ENCODE peak calls at places on chromosomes 1 and 21, in four cellular contexts. R is IMR-90, A is mesendoderm, K is H1. U is an unnamed sample.

GRCh38 chr1:220880726-220881506 is 1.7 kb downstream of the HLX start:
- DNase-seq in R (peak), K (no peak), A (peak), U (peak)

GRCh38 chr1:59498640-59499039 is 201.7 kb downstream of the FGGY start:
- DNase-seq in K (no peak), R (no peak), A (no peak), U (no peak)

GRCh38 chr1:170530972-170531757 is 801 bp upstream of the GORAB start:
- DNase-seq in K (no peak), R (no peak), A (peak), U (no peak)

GRCh38 chr1:199780948-199781347 is 246.6 kb upstream of the NR5A2 start:
- DNase-seq in A (no peak), K (no peak), R (peak), U (no peak)

GRCh38 chr1:145823565-145824498 is at the start of the genes POLR3C and RNF115:
- DNase-seq in K (peak), R (peak), A (peak), U (peak)

GRCh38 chr1:202023033-202023433 is 12.6 kb downstream of the ELF3 start:
- DNase-seq in R (no peak), A (no peak), K (no peak), U (no peak)

GRCh38 chr1:67818725-67819301 is 14.5 kb downstream of the GNG12 start:
- DNase-seq in K (no peak), A (peak), R (no peak), U (no peak)

GRCh38 chr21:42061195-42061865 is 9.8 kb upstream of the UMODL1 start:
- DNase-seq in A (no peak), R (no peak), K (no peak), U (no peak)

GRCh38 chr1:78541479-78541878 is 50.7 kb downstream of the PTGFR start:
- DNase-seq in K (no peak), A (no peak), R (no peak), U (no peak)

GRCh38 chr1:167618789-167619188 is 11.2 kb upstream of the RCSD1 start:
- DNase-seq in R (no peak), K (no peak), A (no peak), U (no peak)

GRCh38 chr21:39184050-39184980 is 1.1 kb upstream of the PSMG1 start:
- DNase-seq in K (no peak), R (no peak), A (peak), U (no peak)

GRCh38 chr21:26070822-26071425 is 99.6 kb downstream of the APP start:
- DNase-seq in A (peak), R (peak), K (no peak), U (no peak)

GRCh38 chr1:188599313-188599712 is 1770.6 kb downstream of the PLA2G4A start:
- DNase-seq in A (peak), R (no peak), K (no peak), U (peak)

GRCh38 chr1:27144920-27145661 is 9.8 kb downstream of the SLC9A1 start:
- DNase-seq in R (peak), K (no peak), A (peak), U (no peak)

GRCh38 chr21:37383066-37383465 is 16.5 kb downstream of the DYRK1A start:
- DNase-seq in K (no peak), A (peak), R (no peak), U (no peak)

GRCh38 chr1:10852486-10852885 is 56.0 kb upstream of the CASZ1 start:
- DNase-seq in A (no peak), R (no peak), K (no peak), U (no peak)

GRCh38 chr1:244236101-244236500 is 185.0 kb downstream of the ZBTB18 start:
- DNase-seq in R (peak), A (no peak), K (no peak), U (no peak)

GRCh38 chr1:53132176-53132575 is 10.3 kb downstream of the SLC1A7 start:
- DNase-seq in R (no peak), A (no peak), K (no peak), U (no peak)

GRCh38 chr1:116515702-116516101 is 55.1 kb downstream of the CD58 start:
- DNase-seq in R (no peak), K (no peak), A (no peak), U (no peak)

GRCh38 chr1:244705268-244706234 is 52.6 kb downstream of the DESI2 start:
- DNase-seq in K (no peak), R (no peak), A (no peak), U (no peak)

GRCh38 chr1:186983327-186983726 is 154.6 kb downstream of the PLA2G4A start:
- DNase-seq in K (no peak), A (no peak), R (peak), U (no peak)

GRCh38 chr1:179812501-179813292 is 64.9 kb downstream of the TOR1AIP2 start:
- DNase-seq in A (no peak), R (peak), K (no peak), U (no peak)

GRCh38 chr1:22799971-22800370 is 89.3 kb downstream of the EPHB2 start:
- DNase-seq in K (no peak), A (no peak), R (no peak), U (no peak)

GRCh38 chr1:29708818-29709710 is 472.7 kb downstream of the PTPRU start:
- DNase-seq in K (no peak), A (peak), R (peak), U (no peak)

GRCh38 chr1:56249244-56249643 is 330.1 kb downstream of the PLPP3 start:
- DNase-seq in A (no peak), K (no peak), R (no peak), U (no peak)

GRCh38 chr21:25307489-25307888 is 299.8 kb downstream of the MRPL39 start:
- DNase-seq in R (peak), K (no peak), A (no peak), U (no peak)

GRCh38 chr1:17225140-17225539 is 20.2 kb downstream of the PADI1 start:
- DNase-seq in K (no peak), A (no peak), R (no peak), U (no peak)

GRCh38 chr1:5960336-5960735 is 31.9 kb downstream of the NPHP4 start:
- DNase-seq in A (no peak), K (no peak), R (no peak), U (no peak)

GRCh38 chr1:78884685-78885452 is 121.7 kb downstream of the ADGRL4 start:
- DNase-seq in A (peak), R (peak), K (peak), U (no peak)

GRCh38 chr21:29349702-29350101 is 51.0 kb downstream of the BACH1 start:
- DNase-seq in A (no peak), R (no peak), K (no peak), U (no peak)

GRCh38 chr1:225771661-225772322 is 5.8 kb upstream of the SRP9 start:
- DNase-seq in R (no peak), A (no peak), K (no peak), U (no peak)

GRCh38 chr1:152167835-152168534 is 9.0 kb upstream of the RPTN start:
- DNase-seq in K (no peak), R (peak), A (peak), U (no peak)

GRCh38 chr1:94247146-94248094 is 10.0 kb upstream of the ARHGAP29 start:
- DNase-seq in A (peak), K (no peak), R (peak), U (peak)

GRCh38 chr1:24294228-24294672 is 24.9 kb upstream of the GRHL3 start:
- DNase-seq in K (no peak), A (peak), R (peak), U (no peak)

GRCh38 chr1:45883633-45884032 is 80.2 kb downstream of the MAST2 start:
- DNase-seq in R (peak), A (no peak), K (no peak), U (no peak)

GRCh38 chr1:45890078-45890477 is 86.7 kb downstream of the MAST2 start:
- DNase-seq in A (no peak), K (no peak), R (no peak), U (no peak)

GRCh38 chr1:45884700-45885099 is 81.3 kb downstream of the MAST2 start:
- DNase-seq in K (no peak), R (peak), A (no peak), U (no peak)

GRCh38 chr1:45886229-45886628 is 82.8 kb downstream of the MAST2 start:
- DNase-seq in K (no peak), A (no peak), R (no peak), U (no peak)

GRCh38 chr1:45887156-45887842 is 83.9 kb downstream of the MAST2 start:
- DNase-seq in K (no peak), A (no peak), R (no peak), U (no peak)
- H3K27ac ChIP-seq in K (no peak), A (no peak), R (no peak), U (no peak)

GRCh38 chr1:45809761-45810160 is 6.3 kb downstream of the MAST2 start:
- DNase-seq in R (no peak), A (no peak), K (no peak), U (no peak)
- H3K56ac ChIP-seq in R (no peak), A (no peak), K (no peak), U (no peak)

GRCh38 chr1:118960026-118960561 is 28.0 kb downstream of the TBX15 start:
- DNase-seq in A (no peak), K (no peak), R (no peak), U (peak)
- H3K27ac ChIP-seq in A (no peak), K (no peak), R (no peak), U (no peak)

DNA sequence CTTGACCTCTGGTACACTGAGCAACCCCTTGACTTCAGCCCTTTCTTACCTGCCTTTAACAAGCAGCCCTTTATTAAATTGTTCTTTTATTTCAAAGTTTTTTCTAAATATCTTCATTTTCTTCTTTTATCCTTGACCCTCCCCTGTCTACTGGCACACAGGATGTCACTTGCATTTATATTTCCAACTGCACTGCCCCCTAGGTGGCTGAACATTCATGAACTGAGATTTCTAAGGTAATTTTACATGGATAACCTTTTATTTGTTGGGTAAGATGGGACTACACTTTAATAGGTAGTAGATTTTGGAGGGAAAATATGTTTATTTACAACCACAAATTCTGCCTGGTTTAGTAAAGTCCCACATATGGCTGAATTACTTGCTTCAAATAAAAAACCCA is 190.0 kb downstream of the ATP6V1G3 start:
- DNase-seq in R (no peak), A (no peak), K (no peak), U (no peak)
- H3K56ac ChIP-seq in R (no peak), A (no peak), K (no peak), U (no peak)

DNA sequence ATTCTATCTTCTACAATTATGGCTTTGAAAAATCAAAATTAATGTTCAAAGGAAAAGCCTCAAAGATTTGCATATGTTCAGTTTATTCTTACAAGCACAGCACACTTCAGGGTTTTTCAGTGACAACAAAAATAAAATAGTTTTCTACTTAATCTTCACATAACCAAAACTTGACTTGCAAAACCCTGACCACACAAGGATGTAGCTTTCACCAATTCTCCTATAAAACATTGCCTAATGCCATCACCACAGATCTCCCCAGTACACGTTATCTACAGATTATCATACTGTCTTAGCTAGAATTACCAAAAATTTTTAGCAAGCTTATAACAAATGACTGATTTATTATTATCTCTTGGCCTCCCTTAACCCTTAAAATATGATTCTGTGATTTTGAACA is 23.3 kb downstream of the LPAR3 start:
- DNase-seq in R (peak), K (no peak), A (no peak), U (no peak)
- H3K27ac ChIP-seq in R (no peak), K (no peak), A (no peak), U (no peak)

GRCh38 chr21:30634906-30635305 is at the start of gene KRTAP20-2:
- DNase-seq in K (no peak), R (no peak), A (no peak), U (no peak)
- H3K56ac ChIP-seq in K (no peak), R (no peak), A (no peak), U (no peak)

GRCh38 chr21:31159808-31160207 is 121.5 kb upstream of the KRTAP19-8 start:
- DNase-seq in K (no peak), A (no peak), R (no peak), U (no peak)

GRCh38 chr21:31162827-31163226 is 124.6 kb upstream of the KRTAP19-8 start:
- DNase-seq in K (no peak), A (no peak), R (peak), U (no peak)

GRCh38 chr21:31162079-31162699 is 123.9 kb upstream of the KRTAP19-8 start:
- DNase-seq in A (no peak), K (no peak), R (no peak), U (no peak)

GRCh38 chr21:31158789-31159581 is 120.7 kb upstream of the KRTAP19-8 start:
- DNase-seq in A (peak), R (peak), K (no peak), U (no peak)

GRCh38 chr21:31161157-31161556 is 122.9 kb upstream of the KRTAP19-8 start:
- DNase-seq in R (peak), K (no peak), A (peak), U (no peak)
- H3K27ac ChIP-seq in R (no peak), K (no peak), A (peak), U (peak)

DNA sequence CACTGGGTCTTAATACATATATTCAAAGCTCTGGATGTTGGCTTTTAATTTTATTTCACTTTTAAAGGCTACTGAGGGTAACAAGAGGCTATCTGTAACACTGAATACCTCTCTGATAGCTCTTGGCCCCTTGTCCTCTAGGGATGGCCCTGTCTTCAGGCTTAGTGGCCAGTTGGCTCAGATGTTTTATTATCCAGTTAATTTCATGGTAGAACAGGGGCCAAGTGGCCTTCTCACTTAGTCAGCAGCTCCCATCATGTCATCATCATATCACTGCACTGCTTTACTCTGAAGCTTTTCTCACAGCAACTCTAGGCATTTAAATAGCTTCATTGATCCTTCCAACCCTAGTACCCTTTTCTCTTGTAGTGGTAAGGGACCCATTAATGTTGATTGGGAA is 40.2 kb upstream of the MACF1 start:
- DNase-seq in K (no peak), R (no peak), A (no peak), U (no peak)
- H3K56ac ChIP-seq in K (no peak), R (no peak), A (no peak), U (no peak)